ENCODE peak calls at places on chromosome 20, in five cellular contexts. One of them, this sample, is unnamed.

GRCh38 chr20:595330-596308 is 14.5 kb downstream of the TCF15 start:
- DNase-seq in CD8-positive, alpha-beta T cell: no peak
- DNase-seq in NB4: no peak
- DNase-seq in mesothelial cell of epicardium: peak
- DNase-seq in neural progenitor cell: no peak
- DNase-seq in this sample: no peak

GRCh38 chr20:47285189-47285588 is 71.3 kb downstream of the ZMYND8 start:
- DNase-seq in CD8-positive, alpha-beta T cell: no peak
- DNase-seq in NB4: no peak
- DNase-seq in mesothelial cell of epicardium: no peak
- DNase-seq in neural progenitor cell: no peak
- DNase-seq in this sample: no peak

GRCh38 chr20:381581-382290 is 1.2 kb downstream of the TRIB3 start:
- DNase-seq in CD8-positive, alpha-beta T cell: peak
- DNase-seq in NB4: peak
- DNase-seq in mesothelial cell of epicardium: peak
- DNase-seq in neural progenitor cell: peak
- DNase-seq in this sample: peak

GRCh38 chr20:51162015-51162414 is 139.1 kb upstream of the KCNG1 start:
- DNase-seq in CD8-positive, alpha-beta T cell: no peak
- DNase-seq in NB4: peak
- DNase-seq in mesothelial cell of epicardium: no peak
- DNase-seq in neural progenitor cell: no peak
- DNase-seq in this sample: no peak

GRCh38 chr20:19269737-19270325 is 57.4 kb downstream of the SLC24A3 start:
- DNase-seq in CD8-positive, alpha-beta T cell: no peak
- DNase-seq in NB4: no peak
- DNase-seq in mesothelial cell of epicardium: no peak
- DNase-seq in neural progenitor cell: no peak
- DNase-seq in this sample: no peak

GRCh38 chr20:23596856-23597255 is 8.9 kb downstream of the CST9 start:
- DNase-seq in CD8-positive, alpha-beta T cell: no peak
- DNase-seq in NB4: peak
- DNase-seq in mesothelial cell of epicardium: no peak
- DNase-seq in neural progenitor cell: no peak
- DNase-seq in this sample: no peak

GRCh38 chr20:29409833-29410804 is 1847.3 kb upstream of the DEFB115 start:
- DNase-seq in CD8-positive, alpha-beta T cell: no peak
- DNase-seq in NB4: no peak
- DNase-seq in mesothelial cell of epicardium: no peak
- DNase-seq in neural progenitor cell: no peak
- DNase-seq in this sample: no peak

GRCh38 chr20:49676581-49677291 is 36.9 kb downstream of the B4GALT5 start:
- DNase-seq in CD8-positive, alpha-beta T cell: peak
- DNase-seq in NB4: peak
- DNase-seq in mesothelial cell of epicardium: no peak
- DNase-seq in neural progenitor cell: no peak
- DNase-seq in this sample: peak

GRCh38 chr20:46084805-46085792 is 4.7 kb downstream of the NCOA5 start:
- DNase-seq in CD8-positive, alpha-beta T cell: no peak
- DNase-seq in NB4: peak
- DNase-seq in mesothelial cell of epicardium: no peak
- DNase-seq in neural progenitor cell: no peak
- DNase-seq in this sample: no peak

GRCh38 chr20:34269996-34270627 is 28.9 kb downstream of the ASIP start:
- DNase-seq in CD8-positive, alpha-beta T cell: no peak
- DNase-seq in NB4: no peak
- DNase-seq in mesothelial cell of epicardium: no peak
- DNase-seq in neural progenitor cell: no peak
- DNase-seq in this sample: no peak

GRCh38 chr20:12575352-12576095 is 433.2 kb upstream of the SPTLC3 start:
- DNase-seq in CD8-positive, alpha-beta T cell: no peak
- DNase-seq in NB4: no peak
- DNase-seq in mesothelial cell of epicardium: no peak
- DNase-seq in neural progenitor cell: no peak
- DNase-seq in this sample: no peak

GRCh38 chr20:37898301-37899104 is 4.4 kb upstream of the VSTM2L start:
- DNase-seq in CD8-positive, alpha-beta T cell: no peak
- DNase-seq in NB4: no peak
- DNase-seq in mesothelial cell of epicardium: no peak
- DNase-seq in neural progenitor cell: no peak
- DNase-seq in this sample: no peak

GRCh38 chr20:37897008-37897548 is 5.8 kb upstream of the VSTM2L start:
- DNase-seq in CD8-positive, alpha-beta T cell: no peak
- DNase-seq in NB4: peak
- DNase-seq in mesothelial cell of epicardium: no peak
- DNase-seq in neural progenitor cell: peak
- DNase-seq in this sample: no peak

GRCh38 chr20:37901667-37902503 is 1.0 kb upstream of the VSTM2L start:
- DNase-seq in CD8-positive, alpha-beta T cell: no peak
- DNase-seq in NB4: peak
- DNase-seq in mesothelial cell of epicardium: no peak
- DNase-seq in neural progenitor cell: peak
- DNase-seq in this sample: no peak

GRCh38 chr20:37901280-37901666 is 1.7 kb upstream of the VSTM2L start:
- DNase-seq in CD8-positive, alpha-beta T cell: no peak
- DNase-seq in NB4: peak
- DNase-seq in mesothelial cell of epicardium: no peak
- DNase-seq in neural progenitor cell: peak
- DNase-seq in this sample: no peak

GRCh38 chr20:37899105-37900045 is 3.6 kb upstream of the VSTM2L start:
- DNase-seq in CD8-positive, alpha-beta T cell: no peak
- DNase-seq in NB4: no peak
- DNase-seq in mesothelial cell of epicardium: no peak
- DNase-seq in neural progenitor cell: no peak
- DNase-seq in this sample: no peak
- TF ChIP-seq CTCF in CD8-positive, alpha-beta T cell: no peak
- TF ChIP-seq CTCF in NB4: no peak
- TF ChIP-seq CTCF in mesothelial cell of epicardium: no peak
- TF ChIP-seq CTCF in neural progenitor cell: no peak
- TF ChIP-seq CTCF in this sample: no peak

GRCh38 chr20:24745206-24745605 is 203.9 kb upstream of the CST7 start:
- DNase-seq in CD8-positive, alpha-beta T cell: no peak
- DNase-seq in NB4: no peak
- DNase-seq in mesothelial cell of epicardium: no peak
- DNase-seq in neural progenitor cell: no peak
- DNase-seq in this sample: no peak

GRCh38 chr20:24747015-24747712 is 201.9 kb upstream of the CST7 start:
- DNase-seq in CD8-positive, alpha-beta T cell: no peak
- DNase-seq in NB4: no peak
- DNase-seq in mesothelial cell of epicardium: no peak
- DNase-seq in neural progenitor cell: peak
- DNase-seq in this sample: no peak

GRCh38 chr20:24743641-24744040 is 205.4 kb upstream of the CST7 start:
- DNase-seq in CD8-positive, alpha-beta T cell: no peak
- DNase-seq in NB4: no peak
- DNase-seq in mesothelial cell of epicardium: no peak
- DNase-seq in neural progenitor cell: no peak
- DNase-seq in this sample: no peak

GRCh38 chr20:24746351-24746685 is 202.8 kb upstream of the CST7 start:
- DNase-seq in CD8-positive, alpha-beta T cell: no peak
- DNase-seq in NB4: no peak
- DNase-seq in mesothelial cell of epicardium: no peak
- DNase-seq in neural progenitor cell: no peak
- DNase-seq in this sample: no peak

GRCh38 chr20:24745617-24746350 is 203.3 kb upstream of the CST7 start:
- DNase-seq in CD8-positive, alpha-beta T cell: no peak
- DNase-seq in NB4: no peak
- DNase-seq in mesothelial cell of epicardium: no peak
- DNase-seq in neural progenitor cell: no peak
- DNase-seq in this sample: no peak
- TF ChIP-seq CTCF in CD8-positive, alpha-beta T cell: no peak
- TF ChIP-seq CTCF in NB4: no peak
- TF ChIP-seq CTCF in mesothelial cell of epicardium: no peak
- TF ChIP-seq CTCF in neural progenitor cell: no peak
- TF ChIP-seq CTCF in this sample: no peak

DNA sequence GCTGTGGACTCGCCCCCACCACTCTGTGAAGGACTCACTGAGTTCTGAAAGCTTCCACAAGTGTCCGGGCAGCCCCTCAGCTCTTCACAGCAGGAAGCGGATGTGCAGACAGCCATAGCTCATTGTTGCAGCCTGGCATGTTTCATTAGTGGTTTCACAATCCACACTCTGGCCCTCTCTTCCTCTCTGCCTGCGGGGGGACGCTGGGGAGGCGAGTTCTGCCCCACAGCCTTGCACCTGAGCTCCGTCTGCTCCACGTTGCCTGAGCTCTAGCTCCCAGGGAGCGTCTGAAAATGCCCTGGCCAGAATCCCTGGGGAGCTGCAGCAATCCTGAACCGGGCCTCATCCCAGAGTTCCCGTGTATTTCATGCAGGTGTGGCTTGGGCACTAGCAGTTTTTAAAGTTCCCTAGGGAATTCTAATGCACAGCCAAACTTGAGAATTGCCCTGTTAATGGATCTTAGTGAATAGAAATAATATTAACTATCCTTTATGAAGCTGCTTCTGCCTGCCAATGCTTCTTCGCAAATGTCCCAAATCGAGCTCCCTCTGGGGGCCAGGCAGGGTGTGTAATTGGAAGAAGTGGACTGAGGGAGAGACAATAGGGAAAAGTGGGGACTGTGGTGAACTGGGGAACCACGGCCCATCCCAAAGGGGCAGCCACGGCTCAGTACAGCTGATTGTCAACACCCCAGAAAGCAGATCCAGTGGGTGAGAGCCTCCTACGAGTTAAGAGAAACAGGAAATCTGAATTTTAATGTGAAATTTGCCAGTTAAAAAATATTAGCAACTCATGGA is 51.5 kb downstream of the CTCFL start:
- DNase-seq in CD8-positive, alpha-beta T cell: no peak
- DNase-seq in NB4: peak
- DNase-seq in mesothelial cell of epicardium: no peak
- DNase-seq in neural progenitor cell: no peak
- DNase-seq in this sample: peak
- TF ChIP-seq CTCF in CD8-positive, alpha-beta T cell: no peak
- TF ChIP-seq CTCF in NB4: peak
- TF ChIP-seq CTCF in mesothelial cell of epicardium: no peak
- TF ChIP-seq CTCF in neural progenitor cell: no peak
- TF ChIP-seq CTCF in this sample: no peak

DNA sequence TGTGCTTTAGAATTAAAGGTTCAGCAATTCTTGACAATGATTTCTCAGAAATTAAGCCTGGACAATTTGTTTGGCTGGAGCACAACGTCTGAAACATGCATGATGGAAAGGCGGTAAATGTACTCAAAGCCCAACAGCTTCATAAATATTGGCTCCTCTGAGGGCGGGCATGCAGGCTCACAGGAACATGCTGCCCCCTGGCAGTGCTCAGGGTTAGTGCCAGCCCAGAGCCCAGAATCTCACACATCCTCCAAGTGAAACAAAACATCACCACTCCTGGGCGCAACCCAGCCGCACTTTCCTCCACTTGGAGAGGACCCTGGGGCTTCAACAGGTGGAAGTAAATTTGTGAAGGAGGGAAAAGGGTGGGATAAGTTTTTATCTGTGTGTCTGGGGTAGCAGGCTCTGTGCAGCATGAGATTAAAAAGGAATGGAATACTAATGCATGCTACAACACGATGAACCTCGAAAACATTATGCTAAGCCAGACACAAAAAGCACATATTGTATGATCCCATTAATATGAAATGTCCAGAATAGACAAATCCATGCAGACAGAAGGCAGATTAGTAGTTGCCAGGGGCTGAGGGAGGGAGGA is 54.1 kb upstream of the PTPRT start:
- DNase-seq in CD8-positive, alpha-beta T cell: no peak
- DNase-seq in NB4: peak
- DNase-seq in mesothelial cell of epicardium: no peak
- DNase-seq in neural progenitor cell: peak
- DNase-seq in this sample: no peak
- TF ChIP-seq CTCF in CD8-positive, alpha-beta T cell: no peak
- TF ChIP-seq CTCF in NB4: peak
- TF ChIP-seq CTCF in mesothelial cell of epicardium: no peak
- TF ChIP-seq CTCF in neural progenitor cell: peak
- TF ChIP-seq CTCF in this sample: no peak

DNA sequence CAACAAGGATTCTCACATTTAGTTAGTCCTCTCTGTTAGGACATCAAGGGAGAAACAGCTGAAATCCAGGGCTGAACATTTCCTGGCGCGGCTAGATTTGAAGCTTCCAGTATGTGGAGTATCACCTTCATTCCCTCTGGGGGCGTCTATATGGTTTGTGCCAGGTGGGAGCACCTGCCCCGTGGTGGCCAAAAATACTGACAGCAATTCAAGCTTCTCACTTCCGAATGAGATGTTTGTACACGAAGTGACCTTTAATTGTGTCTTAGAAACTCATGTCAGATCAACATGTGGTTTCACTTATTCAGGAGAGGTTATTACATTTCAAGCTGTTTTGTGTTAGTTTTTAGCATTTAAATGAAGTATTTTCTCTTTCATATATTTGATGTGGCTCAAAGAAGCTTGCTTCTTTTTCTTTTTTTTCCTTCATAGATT is 67.3 kb upstream of the ZNF217 start:
- DNase-seq in CD8-positive, alpha-beta T cell: no peak
- DNase-seq in NB4: no peak
- DNase-seq in mesothelial cell of epicardium: no peak
- DNase-seq in neural progenitor cell: no peak
- DNase-seq in this sample: no peak
- TF ChIP-seq CTCF in CD8-positive, alpha-beta T cell: no peak
- TF ChIP-seq CTCF in NB4: no peak
- TF ChIP-seq CTCF in mesothelial cell of epicardium: no peak
- TF ChIP-seq CTCF in neural progenitor cell: no peak
- TF ChIP-seq CTCF in this sample: no peak

GRCh38 chr20:2672446-2672845 is 8.4 kb upstream of the IDH3B start:
- DNase-seq in CD8-positive, alpha-beta T cell: no peak
- DNase-seq in NB4: no peak
- DNase-seq in mesothelial cell of epicardium: no peak
- DNase-seq in neural progenitor cell: no peak
- DNase-seq in this sample: no peak

GRCh38 chr20:2673453-2673852 is 9.4 kb upstream of the IDH3B start:
- DNase-seq in CD8-positive, alpha-beta T cell: no peak
- DNase-seq in NB4: no peak
- DNase-seq in mesothelial cell of epicardium: no peak
- DNase-seq in neural progenitor cell: no peak
- DNase-seq in this sample: no peak

GRCh38 chr20:2671977-2672376 is 8.0 kb upstream of the IDH3B start:
- DNase-seq in CD8-positive, alpha-beta T cell: no peak
- DNase-seq in NB4: peak
- DNase-seq in mesothelial cell of epicardium: no peak
- DNase-seq in neural progenitor cell: peak
- DNase-seq in this sample: no peak
- TF ChIP-seq CTCF in CD8-positive, alpha-beta T cell: no peak
- TF ChIP-seq CTCF in NB4: peak
- TF ChIP-seq CTCF in mesothelial cell of epicardium: no peak
- TF ChIP-seq CTCF in neural progenitor cell: peak
- TF ChIP-seq CTCF in this sample: no peak

GRCh38 chr20:10522328-10522727 is 87.2 kb downstream of the SLX4IP start:
- DNase-seq in CD8-positive, alpha-beta T cell: no peak
- DNase-seq in NB4: no peak
- DNase-seq in mesothelial cell of epicardium: no peak
- DNase-seq in neural progenitor cell: no peak
- DNase-seq in this sample: no peak

GRCh38 chr20:10523438-10523837 is 88.3 kb downstream of the SLX4IP start:
- DNase-seq in CD8-positive, alpha-beta T cell: no peak
- DNase-seq in NB4: no peak
- DNase-seq in mesothelial cell of epicardium: no peak
- DNase-seq in neural progenitor cell: no peak
- DNase-seq in this sample: no peak

GRCh38 chr20:10524034-10524476 is 89.0 kb downstream of the SLX4IP start:
- DNase-seq in CD8-positive, alpha-beta T cell: no peak
- DNase-seq in NB4: no peak
- DNase-seq in mesothelial cell of epicardium: no peak
- DNase-seq in neural progenitor cell: peak
- DNase-seq in this sample: no peak

GRCh38 chr20:10521836-10522235 is 86.7 kb downstream of the SLX4IP start:
- DNase-seq in CD8-positive, alpha-beta T cell: no peak
- DNase-seq in NB4: no peak
- DNase-seq in mesothelial cell of epicardium: no peak
- DNase-seq in neural progenitor cell: no peak
- DNase-seq in this sample: no peak

GRCh38 chr20:10524643-10525042 is 89.5 kb downstream of the SLX4IP start:
- DNase-seq in CD8-positive, alpha-beta T cell: no peak
- DNase-seq in NB4: no peak
- DNase-seq in mesothelial cell of epicardium: no peak
- DNase-seq in neural progenitor cell: no peak
- DNase-seq in this sample: no peak
- TF ChIP-seq CTCF in CD8-positive, alpha-beta T cell: no peak
- TF ChIP-seq CTCF in NB4: no peak
- TF ChIP-seq CTCF in mesothelial cell of epicardium: no peak
- TF ChIP-seq CTCF in neural progenitor cell: no peak
- TF ChIP-seq CTCF in this sample: no peak

This sample was measured in natural killer cell.